ENCODE peak calls at places on chromosomes 11 and 22, in seven cellular contexts. One of them, this sample, is unnamed.

GRCh38 chr11:77267910-77268309 is 33.6 kb downstream of the GDPD4 start:
- DNase-seq in MCF 10A: no peak
- DNase-seq in T1000: no peak
- DNase-seq in stimulated activated CD4-positive, alpha-beta T cell treated with anti-CD3 and anti-CD28 coated beads, Interleukin-1b, Interleukin-23, amount 100 ng/mL, for 24 hours: no peak
- DNase-seq in BE2C: no peak
- DNase-seq in EL: peak
- DNase-seq in activated CD4-positive, alpha-beta T cell treated with anti-CD3 and anti-CD28 coated beads for 24 hours: no peak
- DNase-seq in this sample: peak

GRCh38 chr11:47616726-47617416 is 22.7 kb upstream of the C1QTNF4 start:
- DNase-seq in MCF 10A: peak
- DNase-seq in T1000: no peak
- DNase-seq in stimulated activated CD4-positive, alpha-beta T cell treated with anti-CD3 and anti-CD28 coated beads, Interleukin-1b, Interleukin-23, amount 100 ng/mL, for 24 hours: no peak
- DNase-seq in BE2C: peak
- DNase-seq in EL: peak
- DNase-seq in activated CD4-positive, alpha-beta T cell treated with anti-CD3 and anti-CD28 coated beads for 24 hours: no peak
- DNase-seq in this sample: peak

GRCh38 chr11:85685131-85685819 is 720 bp downstream of the CCDC89 start:
- DNase-seq in MCF 10A: no peak
- DNase-seq in T1000: no peak
- DNase-seq in stimulated activated CD4-positive, alpha-beta T cell treated with anti-CD3 and anti-CD28 coated beads, Interleukin-1b, Interleukin-23, amount 100 ng/mL, for 24 hours: no peak
- DNase-seq in BE2C: peak
- DNase-seq in EL: no peak
- DNase-seq in activated CD4-positive, alpha-beta T cell treated with anti-CD3 and anti-CD28 coated beads for 24 hours: no peak
- DNase-seq in this sample: no peak

GRCh38 chr22:39278040-39278439 is 33.3 kb upstream of the PDGFB start:
- DNase-seq in MCF 10A: peak
- DNase-seq in T1000: no peak
- DNase-seq in stimulated activated CD4-positive, alpha-beta T cell treated with anti-CD3 and anti-CD28 coated beads, Interleukin-1b, Interleukin-23, amount 100 ng/mL, for 24 hours: no peak
- DNase-seq in BE2C: no peak
- DNase-seq in EL: peak
- DNase-seq in activated CD4-positive, alpha-beta T cell treated with anti-CD3 and anti-CD28 coated beads for 24 hours: no peak
- DNase-seq in this sample: peak

GRCh38 chr11:10192036-10192435 is 102.0 kb downstream of the SBF2 start:
- DNase-seq in MCF 10A: no peak
- DNase-seq in T1000: no peak
- DNase-seq in stimulated activated CD4-positive, alpha-beta T cell treated with anti-CD3 and anti-CD28 coated beads, Interleukin-1b, Interleukin-23, amount 100 ng/mL, for 24 hours: no peak
- DNase-seq in BE2C: no peak
- DNase-seq in EL: peak
- DNase-seq in activated CD4-positive, alpha-beta T cell treated with anti-CD3 and anti-CD28 coated beads for 24 hours: no peak
- DNase-seq in this sample: no peak

GRCh38 chr11:494761-495536 is 12.1 kb downstream of the RNH1 start:
- DNase-seq in MCF 10A: no peak
- DNase-seq in T1000: no peak
- DNase-seq in stimulated activated CD4-positive, alpha-beta T cell treated with anti-CD3 and anti-CD28 coated beads, Interleukin-1b, Interleukin-23, amount 100 ng/mL, for 24 hours: no peak
- DNase-seq in BE2C: peak
- DNase-seq in EL: no peak
- DNase-seq in activated CD4-positive, alpha-beta T cell treated with anti-CD3 and anti-CD28 coated beads for 24 hours: no peak
- DNase-seq in this sample: no peak

GRCh38 chr11:45133871-45134270 is 12.6 kb upstream of the PRDM11 start:
- DNase-seq in MCF 10A: peak
- DNase-seq in T1000: no peak
- DNase-seq in stimulated activated CD4-positive, alpha-beta T cell treated with anti-CD3 and anti-CD28 coated beads, Interleukin-1b, Interleukin-23, amount 100 ng/mL, for 24 hours: no peak
- DNase-seq in BE2C: no peak
- DNase-seq in EL: no peak
- DNase-seq in activated CD4-positive, alpha-beta T cell treated with anti-CD3 and anti-CD28 coated beads for 24 hours: no peak
- DNase-seq in this sample: no peak

GRCh38 chr11:66008468-66009101 is 3.2 kb upstream of the CST6 start:
- DNase-seq in MCF 10A: peak
- DNase-seq in T1000: no peak
- DNase-seq in stimulated activated CD4-positive, alpha-beta T cell treated with anti-CD3 and anti-CD28 coated beads, Interleukin-1b, Interleukin-23, amount 100 ng/mL, for 24 hours: no peak
- DNase-seq in BE2C: peak
- DNase-seq in EL: no peak
- DNase-seq in activated CD4-positive, alpha-beta T cell treated with anti-CD3 and anti-CD28 coated beads for 24 hours: no peak
- DNase-seq in this sample: no peak

GRCh38 chr22:17872491-17872890 is 98.2 kb upstream of the BID start:
- DNase-seq in MCF 10A: peak
- DNase-seq in T1000: no peak
- DNase-seq in stimulated activated CD4-positive, alpha-beta T cell treated with anti-CD3 and anti-CD28 coated beads, Interleukin-1b, Interleukin-23, amount 100 ng/mL, for 24 hours: no peak
- DNase-seq in BE2C: no peak
- DNase-seq in EL: no peak
- DNase-seq in activated CD4-positive, alpha-beta T cell treated with anti-CD3 and anti-CD28 coated beads for 24 hours: no peak
- DNase-seq in this sample: peak

GRCh38 chr11:128345316-128345715 is 242.0 kb downstream of the ETS1 start:
- DNase-seq in MCF 10A: no peak
- DNase-seq in T1000: no peak
- DNase-seq in stimulated activated CD4-positive, alpha-beta T cell treated with anti-CD3 and anti-CD28 coated beads, Interleukin-1b, Interleukin-23, amount 100 ng/mL, for 24 hours: no peak
- DNase-seq in BE2C: no peak
- DNase-seq in EL: no peak
- DNase-seq in activated CD4-positive, alpha-beta T cell treated with anti-CD3 and anti-CD28 coated beads for 24 hours: no peak
- DNase-seq in this sample: no peak

GRCh38 chr11:116611998-116612620 is 160.7 kb downstream of the BUD13 start:
- DNase-seq in MCF 10A: no peak
- DNase-seq in T1000: no peak
- DNase-seq in stimulated activated CD4-positive, alpha-beta T cell treated with anti-CD3 and anti-CD28 coated beads, Interleukin-1b, Interleukin-23, amount 100 ng/mL, for 24 hours: no peak
- DNase-seq in BE2C: no peak
- DNase-seq in EL: no peak
- DNase-seq in activated CD4-positive, alpha-beta T cell treated with anti-CD3 and anti-CD28 coated beads for 24 hours: no peak
- DNase-seq in this sample: no peak

GRCh38 chr11:15159085-15159484 is 44.4 kb downstream of the INSC start:
- DNase-seq in MCF 10A: peak
- DNase-seq in T1000: no peak
- DNase-seq in stimulated activated CD4-positive, alpha-beta T cell treated with anti-CD3 and anti-CD28 coated beads, Interleukin-1b, Interleukin-23, amount 100 ng/mL, for 24 hours: no peak
- DNase-seq in BE2C: no peak
- DNase-seq in EL: peak
- DNase-seq in activated CD4-positive, alpha-beta T cell treated with anti-CD3 and anti-CD28 coated beads for 24 hours: no peak
- DNase-seq in this sample: peak

GRCh38 chr11:8926236-8926635 is 6.5 kb downstream of the C11orf16 start:
- DNase-seq in MCF 10A: no peak
- DNase-seq in T1000: no peak
- DNase-seq in stimulated activated CD4-positive, alpha-beta T cell treated with anti-CD3 and anti-CD28 coated beads, Interleukin-1b, Interleukin-23, amount 100 ng/mL, for 24 hours: no peak
- DNase-seq in BE2C: no peak
- DNase-seq in EL: no peak
- DNase-seq in activated CD4-positive, alpha-beta T cell treated with anti-CD3 and anti-CD28 coated beads for 24 hours: no peak
- DNase-seq in this sample: no peak

GRCh38 chr11:76939219-76939631 is 78.5 kb downstream of the ACER3 start:
- DNase-seq in MCF 10A: no peak
- DNase-seq in T1000: no peak
- DNase-seq in stimulated activated CD4-positive, alpha-beta T cell treated with anti-CD3 and anti-CD28 coated beads, Interleukin-1b, Interleukin-23, amount 100 ng/mL, for 24 hours: no peak
- DNase-seq in BE2C: no peak
- DNase-seq in EL: no peak
- DNase-seq in activated CD4-positive, alpha-beta T cell treated with anti-CD3 and anti-CD28 coated beads for 24 hours: no peak
- DNase-seq in this sample: peak

GRCh38 chr11:1765871-1766718 is 2.4 kb upstream of the CTSD start:
- DNase-seq in MCF 10A: no peak
- DNase-seq in T1000: no peak
- DNase-seq in stimulated activated CD4-positive, alpha-beta T cell treated with anti-CD3 and anti-CD28 coated beads, Interleukin-1b, Interleukin-23, amount 100 ng/mL, for 24 hours: no peak
- DNase-seq in BE2C: no peak
- DNase-seq in EL: no peak
- DNase-seq in activated CD4-positive, alpha-beta T cell treated with anti-CD3 and anti-CD28 coated beads for 24 hours: no peak
- DNase-seq in this sample: no peak

GRCh38 chr11:116460156-116460965 is 312.4 kb downstream of the BUD13 start:
- DNase-seq in MCF 10A: no peak
- DNase-seq in T1000: no peak
- DNase-seq in stimulated activated CD4-positive, alpha-beta T cell treated with anti-CD3 and anti-CD28 coated beads, Interleukin-1b, Interleukin-23, amount 100 ng/mL, for 24 hours: no peak
- DNase-seq in BE2C: peak
- DNase-seq in EL: no peak
- DNase-seq in activated CD4-positive, alpha-beta T cell treated with anti-CD3 and anti-CD28 coated beads for 24 hours: no peak
- DNase-seq in this sample: no peak

GRCh38 chr22:22349455-22349836 is 104.9 kb downstream of the VPREB1 start:
- DNase-seq in MCF 10A: no peak
- DNase-seq in T1000: no peak
- DNase-seq in stimulated activated CD4-positive, alpha-beta T cell treated with anti-CD3 and anti-CD28 coated beads, Interleukin-1b, Interleukin-23, amount 100 ng/mL, for 24 hours: no peak
- DNase-seq in BE2C: no peak
- DNase-seq in EL: no peak
- DNase-seq in activated CD4-positive, alpha-beta T cell treated with anti-CD3 and anti-CD28 coated beads for 24 hours: no peak
- DNase-seq in this sample: no peak

GRCh38 chr22:49996532-49997220 is 15.9 kb downstream of the IL17REL start:
- DNase-seq in MCF 10A: no peak
- DNase-seq in T1000: no peak
- DNase-seq in stimulated activated CD4-positive, alpha-beta T cell treated with anti-CD3 and anti-CD28 coated beads, Interleukin-1b, Interleukin-23, amount 100 ng/mL, for 24 hours: no peak
- DNase-seq in BE2C: peak
- DNase-seq in EL: no peak
- DNase-seq in activated CD4-positive, alpha-beta T cell treated with anti-CD3 and anti-CD28 coated beads for 24 hours: no peak
- DNase-seq in this sample: no peak

This sample was measured in iris pigment epithelial cell.